ENCODE peak calls at places on chromosome 7, in eight cellular contexts. K is type B pancreatic cell, C is neural progenitor cell, T is progenitor cell of endocrine pancreas, N is BE2C, U is cardiac fibroblast, X is IMR-90, F is astrocyte. M is an unnamed sample.

GRCh38 chr7:157692156-157693011 is 355.6 kb downstream of the DNAJB6 start:
- DNase-seq in N (no peak), T (no peak), U (no peak), C (peak; percentile 70), F (no peak), K (peak; percentile 72), X (no peak), M (no peak)

GRCh38 chr7:121384159-121384745 is 11.9 kb downstream of the FAM3C start:
- DNase-seq in U (no peak), N (no peak), T (no peak), F (no peak), K (no peak), C (no peak), X (no peak), M (no peak)

GRCh38 chr7:116173051-116174028 is 37.0 kb upstream of the TES start:
- DNase-seq in X (peak; percentile 69), T (no peak), U (peak; percentile 85), C (peak; percentile 49), F (peak; percentile 42), N (no peak), K (no peak), M (no peak)

GRCh38 chr7:34842782-34843181 is 184.8 kb downstream of the NPSR1 start:
- DNase-seq in T (no peak), C (no peak), U (peak; percentile 2), K (no peak), N (no peak), X (no peak), F (peak; percentile 81), M (no peak)

GRCh38 chr7:117319211-117319610 is 3.6 kb downstream of the WNT2 start:
- DNase-seq in K (no peak), X (no peak), U (no peak), T (no peak), N (no peak), F (no peak), C (no peak), M (peak; percentile 71)

GRCh38 chr7:131327049-131327625 is 539 bp upstream of the MKLN1 start:
- DNase-seq in C (no peak), U (peak; percentile 76), F (peak; percentile 74), N (peak; percentile 34), X (peak; percentile 79), T (no peak), K (no peak), M (peak; percentile 28)

GRCh38 chr7:158979635-158980351 is 123.4 kb downstream of the DYNC2I1 start:
- DNase-seq in K (no peak), C (no peak), U (no peak), N (no peak), F (no peak), X (no peak), T (no peak), M (no peak)

GRCh38 chr7:54811016-54811924 is 52.3 kb upstream of the SEC61G start:
- DNase-seq in K (no peak), C (no peak), U (peak; percentile 88), N (no peak), F (peak; percentile 95), T (no peak), X (peak; percentile 94), M (peak; percentile 79)

GRCh38 chr7:44075296-44076075 is 6.8 kb downstream of the POLM start:
- DNase-seq in N (no peak), T (no peak), U (no peak), C (no peak), K (no peak), X (no peak), F (no peak), M (no peak)

GRCh38 chr7:43105521-43106120 is 6.8 kb upstream of the HECW1 start:
- DNase-seq in N (no peak), X (peak; percentile 15), T (no peak), F (peak; percentile 49), U (peak; percentile 45), K (no peak), C (no peak), M (no peak)

GRCh38 chr7:23393636-23394035 is 76.7 kb downstream of the IGF2BP3 start:
- DNase-seq in X (no peak), F (no peak), T (no peak), N (no peak), C (no peak), U (no peak), K (no peak), M (no peak)

GRCh38 chr7:83872501-83872900 is 223.6 kb upstream of the SEMA3E start:
- DNase-seq in U (no peak), X (no peak), C (no peak), T (no peak), F (no peak), K (no peak), N (no peak), M (no peak)

GRCh38 chr7:99833289-99833877 is 5.6 kb downstream of the CYP3A43 start:
- DNase-seq in K (no peak), U (no peak), T (no peak), F (no peak), X (no peak), C (no peak), N (no peak), M (no peak)

GRCh38 chr7:138963675-138964074 is 17.5 kb downstream of the KIAA1549 start:
- DNase-seq in C (no peak), F (no peak), U (no peak), X (no peak), T (no peak), K (no peak), N (no peak), M (no peak)

GRCh38 chr7:7330997-7331396 is 148.7 kb downstream of the C1GALT1 start:
- DNase-seq in F (no peak), T (no peak), C (peak; percentile 15), X (no peak), N (peak; percentile 35), K (no peak), U (no peak), M (no peak)
- TF ChIP-seq CTCF in F (no peak), T (no peak), C (peak; percentile 30), X (no peak), N (peak; percentile 49), K (peak; percentile 27), U (peak; percentile 7), M (peak; percentile 5)

DNA sequence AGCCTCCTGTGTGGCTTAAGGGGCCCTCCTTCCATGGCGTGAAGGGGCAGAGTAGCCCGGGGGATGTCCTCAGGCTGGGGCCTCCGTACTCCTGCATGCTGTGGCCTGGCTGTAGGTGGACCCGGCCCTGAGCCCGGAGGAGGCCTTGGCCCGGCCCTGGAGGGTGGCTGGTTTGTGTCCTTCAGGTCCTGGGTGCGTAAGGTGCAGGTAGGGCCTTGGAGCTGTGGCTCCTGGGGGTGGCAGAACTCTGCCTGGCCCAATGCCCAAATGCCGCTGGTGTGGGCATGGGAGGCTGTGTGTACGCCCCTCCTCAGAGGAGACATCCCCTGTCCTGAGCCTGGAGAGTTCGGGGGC is 26.9 kb upstream of the AMZ1 start:
- DNase-seq in F (no peak), C (no peak), N (no peak), K (no peak), X (no peak), U (no peak), T (no peak), M (no peak)
- TF ChIP-seq CTCF in F (no peak), C (no peak), N (no peak), K (peak; percentile 4), X (no peak), U (no peak), T (no peak), M (no peak)

DNA sequence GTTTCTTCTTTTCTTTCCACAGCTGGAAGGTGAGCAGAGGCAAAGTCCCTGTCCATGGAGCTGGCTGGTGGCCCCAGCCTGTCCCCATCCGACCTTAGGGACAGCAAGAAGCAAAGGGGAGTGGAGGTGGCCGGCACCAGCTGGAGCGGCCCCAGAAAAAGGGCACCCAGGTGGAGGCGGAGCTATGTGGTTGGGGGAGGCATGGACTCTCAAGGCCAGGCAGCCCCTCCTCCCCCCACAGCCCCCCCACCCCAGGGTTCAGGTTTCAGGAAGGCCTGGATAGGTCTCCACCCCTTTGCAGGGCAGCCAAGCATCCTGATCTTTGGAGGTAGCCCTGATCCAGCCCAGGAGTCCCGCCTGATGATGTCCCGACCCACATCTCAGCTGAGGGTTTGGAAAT is at the start of gene SSC4D:
- DNase-seq in T (no peak), N (no peak), F (no peak), X (no peak), K (no peak), C (peak; percentile 67), U (no peak), M (no peak)
- TF ChIP-seq CTCF in T (no peak), N (no peak), F (no peak), X (no peak), K (no peak), C (no peak), U (no peak), M (no peak)

GRCh38 chr7:25391295-25391861 is 163.1 kb upstream of the NPVF start:
- DNase-seq in U (peak; percentile 41), N (no peak), T (no peak), X (peak; percentile 22), C (peak; percentile 43), F (no peak), K (no peak), M (no peak)
- TF ChIP-seq CTCF in U (no peak), N (peak; percentile 45), T (peak; percentile 66), X (peak; percentile 45), C (peak; percentile 68), F (peak; percentile 49), K (peak; percentile 80), M (no peak)

DNA sequence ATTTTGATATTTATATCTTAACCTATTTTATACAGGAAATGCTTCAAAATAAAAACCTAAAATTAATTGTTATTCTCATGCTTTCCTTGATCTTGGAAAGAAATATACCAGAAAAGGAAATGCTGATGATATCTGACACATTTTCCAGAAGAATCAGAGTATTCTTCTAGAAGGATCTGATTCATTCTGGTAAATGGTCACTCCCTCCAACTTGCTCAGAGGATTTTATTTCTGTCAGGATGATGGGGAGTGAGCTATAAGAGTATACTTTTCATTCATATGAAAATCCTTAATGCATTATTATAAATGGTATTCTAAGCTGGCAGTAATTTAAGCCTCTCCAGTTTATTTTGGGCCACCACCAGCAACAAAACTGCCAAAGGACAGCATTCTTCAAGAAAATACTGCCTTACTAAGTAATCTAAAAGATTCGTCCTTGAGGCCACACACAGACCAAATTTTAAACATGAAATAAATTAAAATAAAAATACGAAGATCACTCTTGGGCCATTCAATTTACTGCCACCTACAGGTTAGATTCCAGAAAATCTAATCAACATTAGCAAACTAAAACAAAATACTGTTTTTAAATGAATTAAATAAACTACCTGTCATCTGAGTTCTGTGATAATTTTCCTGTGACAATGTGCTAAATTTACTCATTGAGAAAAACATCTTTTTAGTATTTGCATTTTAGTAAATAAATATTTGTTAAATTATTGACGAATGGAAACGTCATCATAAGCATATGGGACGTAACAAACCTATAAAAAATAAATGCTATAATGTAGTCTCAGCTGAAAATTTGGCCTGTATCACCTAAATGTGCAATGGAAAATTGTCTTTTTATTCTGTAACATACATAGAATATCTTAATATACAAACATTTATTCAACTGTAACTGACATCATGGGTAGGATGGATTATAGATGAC is 71.9 kb downstream of the ITGB8 start:
- DNase-seq in N (no peak), F (no peak), T (no peak), C (no peak), X (peak; percentile 5), K (no peak), U (peak; percentile 27), M (no peak)
- TF ChIP-seq CTCF in N (peak; percentile 46), F (peak; percentile 45), T (peak; percentile 53), C (peak; percentile 47), X (peak; percentile 50), K (peak; percentile 67), U (peak; percentile 33), M (peak; percentile 42)

DNA sequence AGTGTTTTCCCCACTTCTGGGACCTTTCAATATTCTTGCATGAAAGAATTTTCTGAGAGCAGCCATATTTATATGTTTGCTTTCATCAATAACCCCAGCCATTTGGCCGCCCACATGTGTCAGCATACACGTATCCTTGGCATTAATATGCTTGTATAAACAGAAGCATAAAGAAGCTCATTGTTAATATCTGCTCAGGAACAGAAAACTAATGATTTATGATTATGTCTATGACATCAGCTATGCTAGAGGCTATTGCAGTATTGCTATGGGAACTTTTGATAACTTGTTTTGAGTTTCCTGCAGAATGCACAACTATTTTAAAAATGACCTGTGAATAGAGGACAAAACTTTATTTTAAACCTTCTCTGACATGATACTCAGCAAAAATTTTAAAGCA is 300.9 kb upstream of the MTPN start:
- DNase-seq in T (no peak), K (no peak), X (no peak), F (no peak), N (no peak), U (no peak), C (no peak), M (no peak)
- TF ChIP-seq CTCF in T (no peak), K (no peak), X (no peak), F (no peak), N (no peak), U (no peak), C (no peak), M (no peak)